ENCODE peak calls at places on chromosome 15, in six cellular contexts. V, Q, G, H, U and R are unnamed samples.

GRCh38 chr15:63409179-63409578 is 27.5 kb upstream of the CA12 start:
- DNase-seq in Q (no peak), G (no peak), V (no peak), U (no peak), H (no peak), R (no peak)

GRCh38 chr15:55992769-55993110 is 672 bp downstream of the NEDD4 start:
- DNase-seq in U (no peak), H (no peak), G (peak), Q (no peak), V (no peak), R (no peak)

GRCh38 chr15:100972975-100973350 is 53.8 kb downstream of the LRRK1 start:
- DNase-seq in H (no peak), V (no peak), U (no peak), G (no peak), Q (no peak), R (no peak)

GRCh38 chr15:65583701-65584100 is 27.2 kb downstream of the INTS14 start:
- DNase-seq in G (peak), U (peak), Q (no peak), V (peak), H (no peak), R (no peak)

GRCh38 chr15:20294651-20295237 is 246.9 kb downstream of the GOLGA6L6 start:
- DNase-seq in G (no peak), U (no peak), V (no peak), Q (peak), H (no peak), R (no peak)

GRCh38 chr15:99447497-99448371 is 118.0 kb upstream of the MEF2A start:
- DNase-seq in Q (peak), V (no peak), U (peak), H (no peak), G (no peak), R (no peak)

GRCh38 chr15:51576451-51576850 is 46.1 kb downstream of the DMXL2 start:
- DNase-seq in G (no peak), H (no peak), Q (no peak), V (no peak), U (no peak), R (no peak)

GRCh38 chr15:78182336-78182700 is 33.2 kb downstream of the IDH3A start:
- DNase-seq in Q (no peak), U (no peak), G (no peak), V (no peak), H (no peak), R (no peak)

GRCh38 chr15:77030928-77031375 is 36.0 kb downstream of the PSTPIP1 start:
- DNase-seq in U (peak), G (no peak), Q (no peak), V (no peak), H (no peak), R (no peak)

GRCh38 chr15:84781505-84781904 is 33.1 kb downstream of the ZNF592 start:
- DNase-seq in Q (no peak), V (no peak), G (no peak), U (no peak), H (no peak), R (no peak)

GRCh38 chr15:88664151-88664778 is 25.4 kb downstream of the ISG20 start:
- DNase-seq in U (no peak), Q (no peak), V (no peak), H (no peak), G (no peak), R (no peak)

GRCh38 chr15:54082836-54083492 is 104.7 kb downstream of the UNC13C start:
- DNase-seq in H (peak), Q (peak), V (no peak), G (peak), U (peak), R (peak)

GRCh38 chr15:30885814-30886213 is 17.9 kb upstream of the FAN1 start:
- DNase-seq in Q (no peak), V (no peak), G (peak), H (no peak), U (no peak), R (no peak)

GRCh38 chr15:55915876-55916567 is 77.4 kb downstream of the NEDD4 start:
- DNase-seq in U (no peak), H (no peak), Q (no peak), G (no peak), V (no peak), R (no peak)

GRCh38 chr15:83655237-83655616 is 1.3 kb downstream of the ADAMTSL3 start:
- DNase-seq in Q (no peak), U (no peak), H (no peak), V (no peak), G (no peak), R (no peak)
- H3K4me3 ChIP-seq in Q (no peak), U (no peak), H (peak), V (no peak), G (no peak), R (no peak)

DNA sequence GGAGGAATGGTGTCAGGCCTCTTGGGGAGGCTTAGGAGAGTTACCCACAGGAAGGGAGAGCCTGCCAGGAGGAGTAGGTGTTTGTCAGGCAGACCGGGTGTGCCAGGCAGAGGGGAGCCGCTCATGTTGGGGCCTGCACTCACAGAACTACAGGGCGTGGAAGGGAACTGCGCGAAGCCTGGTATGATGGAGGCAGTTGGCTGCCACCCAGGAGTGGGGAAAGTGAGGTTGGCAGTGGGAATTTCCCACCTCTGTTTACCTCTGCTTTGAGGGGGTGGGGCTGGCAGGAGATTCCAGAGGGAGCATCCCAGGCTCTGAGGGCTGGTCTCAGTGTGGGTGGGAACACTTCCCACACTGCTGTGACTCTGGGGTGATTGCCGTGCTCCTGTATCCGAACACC is 99.9 kb downstream of the SLCO3A1 start:
- DNase-seq in V (no peak), U (no peak), Q (no peak), H (no peak), G (no peak), R (no peak)
- TF ChIP-seq GABPA in V (no peak), U (no peak), Q (no peak), H (no peak), G (no peak), R (no peak)

GRCh38 chr15:32844118-32844711 is 126.4 kb downstream of the GREM1 start:
- DNase-seq in V (no peak), G (peak), U (peak), Q (peak), H (no peak), R (no peak)

GRCh38 chr15:32853667-32854066 is 135.9 kb downstream of the GREM1 start:
- DNase-seq in G (no peak), V (no peak), U (no peak), H (no peak), Q (no peak), R (no peak)

GRCh38 chr15:32852771-32853170 is 135.0 kb downstream of the GREM1 start:
- DNase-seq in H (no peak), U (no peak), G (peak), V (no peak), Q (no peak), R (no peak)

GRCh38 chr15:32851619-32852416 is 134.0 kb downstream of the GREM1 start:
- DNase-seq in Q (no peak), V (no peak), U (no peak), H (no peak), G (no peak), R (no peak)

GRCh38 chr15:32849769-32850668 is 132.2 kb downstream of the GREM1 start:
- DNase-seq in V (no peak), Q (no peak), U (no peak), G (no peak), H (no peak), R (no peak)
- H3K4me3 ChIP-seq in V (no peak), Q (no peak), U (no peak), G (no peak), H (no peak), R (no peak)

GRCh38 chr15:57030011-57030410 is 111.6 kb downstream of the TCF12 start:
- DNase-seq in Q (no peak), U (no peak), G (no peak), V (no peak), H (no peak), R (no peak)
- TF ChIP-seq GABPA in Q (no peak), U (no peak), G (no peak), V (no peak), H (no peak), R (no peak)

GRCh38 chr15:38558714-38559059 is 5.9 kb downstream of the RASGRP1 start:
- DNase-seq in U (peak), G (no peak), V (no peak), H (no peak), Q (no peak), R (no peak)

GRCh38 chr15:38560456-38560926 is 4.1 kb downstream of the RASGRP1 start:
- DNase-seq in Q (no peak), V (no peak), H (no peak), G (no peak), U (no peak), R (no peak)

GRCh38 chr15:38557855-38558713 is 6.5 kb downstream of the RASGRP1 start:
- DNase-seq in Q (no peak), V (no peak), U (no peak), G (no peak), H (no peak), R (no peak)

GRCh38 chr15:38559908-38560307 is 4.7 kb downstream of the RASGRP1 start:
- DNase-seq in U (peak), V (no peak), H (no peak), Q (no peak), G (no peak), R (no peak)

GRCh38 chr15:38559131-38559530 is 5.5 kb downstream of the RASGRP1 start:
- DNase-seq in V (no peak), H (no peak), G (no peak), U (peak), Q (no peak), R (no peak)
- H3K4me3 ChIP-seq in V (peak), H (no peak), G (no peak), U (no peak), Q (no peak), R (no peak)

GRCh38 chr15:75145027-75145841 is 56.4 kb upstream of the C15orf39 start:
- DNase-seq in V (no peak), H (no peak), G (peak), U (no peak), Q (no peak), R (no peak)
- TF ChIP-seq GABPA in V (no peak), H (no peak), G (peak), U (no peak), Q (no peak), R (no peak)

DNA sequence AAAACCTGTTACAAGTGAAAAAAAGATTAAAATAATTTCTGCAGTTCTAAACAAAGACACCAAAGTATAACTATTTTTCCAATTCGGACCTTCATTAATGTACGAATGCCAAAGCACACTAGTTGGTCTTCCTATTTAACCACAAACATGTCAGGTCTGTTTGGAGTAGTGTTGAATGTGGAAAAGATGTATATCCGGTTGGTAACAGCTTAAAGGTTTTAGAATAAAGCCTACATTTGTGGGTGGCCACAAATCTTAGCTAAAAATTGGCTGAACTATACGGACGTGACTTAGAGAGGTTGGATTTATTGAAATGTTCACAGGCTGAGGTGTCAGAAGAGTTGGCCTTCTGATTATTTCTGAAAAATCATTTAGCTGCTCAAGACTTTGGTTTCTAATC is 78.4 kb downstream of the FSIP1 start:
- DNase-seq in H (no peak), Q (no peak), G (no peak), V (no peak), U (no peak), R (no peak)
- H3K4me3 ChIP-seq in H (no peak), Q (no peak), G (no peak), V (no peak), U (no peak), R (no peak)

DNA sequence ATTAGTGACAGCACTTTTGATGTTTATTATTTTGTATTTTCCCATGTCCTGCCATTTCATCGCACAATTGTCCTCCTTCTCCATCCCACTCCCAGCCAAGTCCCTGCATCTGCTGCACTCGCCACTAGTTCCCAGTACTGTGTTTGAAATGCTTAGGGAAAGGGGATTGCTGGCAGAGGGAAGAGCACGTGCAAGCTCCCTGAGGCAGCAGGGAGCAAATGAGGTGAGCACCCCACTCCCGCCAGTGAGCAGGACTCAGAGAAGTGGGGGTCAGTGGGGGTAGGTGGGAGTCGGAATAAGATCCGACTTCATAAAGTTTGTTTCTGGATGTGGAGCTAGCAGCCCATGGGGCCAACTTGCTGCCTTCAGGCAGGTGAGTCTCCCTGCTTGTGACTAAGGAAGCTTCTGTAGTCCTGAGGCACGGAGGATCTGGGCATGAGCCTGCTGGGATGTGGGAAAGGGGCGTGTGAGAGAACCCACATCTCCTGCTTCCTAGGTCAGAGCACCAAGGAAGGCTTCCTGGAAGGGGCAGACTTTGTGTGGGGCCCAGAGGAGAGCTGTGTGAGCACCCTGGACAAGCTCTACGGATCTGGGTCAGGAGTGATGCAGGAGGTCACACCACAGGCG is 99.7 kb upstream of the TLE3 start:
- DNase-seq in H (no peak), V (no peak), U (no peak), Q (no peak), G (no peak), R (no peak)
- TF ChIP-seq GABPA in H (no peak), V (no peak), U (no peak), Q (no peak), G (no peak), R (no peak)